ENCODE peak calls at places on chromosome 13, in seven cellular contexts. H, V, F, A, U, K and G are unnamed samples.

GRCh38 chr13:27583645-27584044 is 36.7 kb downstream of the LNX2 start:
- DNase-seq in H (no peak), V (peak), F (no peak), A (no peak), U (no peak), K (no peak), G (no peak)

GRCh38 chr13:75418997-75419396 is 63.0 kb downstream of the TBC1D4 start:
- DNase-seq in H (no peak), V (peak), F (peak), A (no peak), U (no peak), K (no peak), G (no peak)

GRCh38 chr13:102333320-102334181 is 68.3 kb downstream of the FGF14 start:
- DNase-seq in H (no peak), V (no peak), F (no peak), A (no peak), U (no peak), K (peak), G (no peak)

GRCh38 chr13:96041326-96042092 is 11.7 kb downstream of the UGGT2 start:
- DNase-seq in H (no peak), V (no peak), F (no peak), A (no peak), U (no peak), K (no peak), G (no peak)

GRCh38 chr13:41502676-41503075 is 45.3 kb downstream of the RGCC start:
- DNase-seq in H (no peak), V (no peak), F (no peak), A (no peak), U (no peak), K (no peak), G (no peak)

GRCh38 chr13:114318624-114319023 is 4.3 kb downstream of the CHAMP1 start:
- DNase-seq in H (no peak), V (no peak), F (no peak), A (no peak), U (no peak), K (no peak), G (no peak)

GRCh38 chr13:111267784-111268183 is 52.7 kb upstream of the TEX29 start:
- DNase-seq in H (no peak), V (no peak), F (no peak), A (no peak), U (no peak), K (no peak), G (no peak)

GRCh38 chr13:89372193-89372592 is 1701.0 kb downstream of the SLITRK5 start:
- DNase-seq in H (no peak), V (no peak), F (no peak), A (no peak), U (no peak), K (no peak), G (no peak)

GRCh38 chr13:22050951-22051563 is 380.2 kb downstream of the FGF9 start:
- DNase-seq in H (no peak), V (no peak), F (no peak), A (no peak), U (no peak), K (no peak), G (no peak)

GRCh38 chr13:102702965-102703720 is 8.3 kb upstream of the METTL21C start:
- DNase-seq in H (no peak), V (no peak), F (no peak), A (no peak), U (no peak), K (no peak), G (no peak)

GRCh38 chr13:107124129-107124718 is 556.3 kb upstream of the ARGLU1 start:
- DNase-seq in H (no peak), V (peak), F (no peak), A (no peak), U (no peak), K (peak), G (no peak)

GRCh38 chr13:110714798-110715394 is 1.4 kb downstream of the ING1 start:
- DNase-seq in H (peak), V (peak), F (no peak), A (peak), U (no peak), K (peak), G (peak)

GRCh38 chr13:50065712-50066111 is 50.5 kb downstream of the KCNRG start:
- DNase-seq in H (no peak), V (no peak), F (no peak), A (no peak), U (no peak), K (no peak), G (no peak)

GRCh38 chr13:94323746-94324408 is 155.6 kb downstream of the DCT start:
- DNase-seq in H (no peak), V (no peak), F (no peak), A (no peak), U (no peak), K (peak), G (no peak)

GRCh38 chr13:27483421-27483820 is 33.1 kb upstream of the MTIF3 start:
- DNase-seq in H (no peak), V (no peak), F (no peak), A (no peak), U (no peak), K (no peak), G (no peak)

GRCh38 chr13:101739382-101740178 is 287.1 kb downstream of the ITGBL1 start:
- DNase-seq in H (no peak), V (no peak), F (no peak), A (no peak), U (no peak), K (no peak), G (no peak)

GRCh38 chr13:94749162-94749561 is 36.8 kb upstream of the SOX21 start:
- DNase-seq in H (no peak), V (no peak), F (no peak), A (no peak), U (no peak), K (no peak), G (no peak)

GRCh38 chr13:110628952-110629701 is 13.8 kb downstream of the NAXD start:
- DNase-seq in H (no peak), V (peak), F (no peak), A (no peak), U (no peak), K (no peak), G (no peak)

GRCh38 chr13:41017744-41018582 is 1.2 kb downstream of the ELF1 start:
- DNase-seq in H (no peak), V (no peak), F (no peak), A (no peak), U (no peak), K (no peak), G (no peak)

GRCh38 chr13:51942189-51942588 is 69.1 kb downstream of the ATP7B start:
- DNase-seq in H (no peak), V (no peak), F (no peak), A (no peak), U (no peak), K (no peak), G (no peak)

GRCh38 chr13:112250788-112251445 is 125.2 kb upstream of the SPACA7 start:
- DNase-seq in H (no peak), V (no peak), F (no peak), A (no peak), U (no peak), K (no peak), G (no peak)

GRCh38 chr13:37910790-37911189 is 41.2 kb upstream of the TRPC4 start:
- DNase-seq in H (no peak), V (no peak), F (no peak), A (no peak), U (no peak), K (no peak), G (no peak)

GRCh38 chr13:43242040-43242439 is 218.7 kb downstream of the DNAJC15 start:
- DNase-seq in H (no peak), V (no peak), F (no peak), A (no peak), U (no peak), K (no peak), G (no peak)

GRCh38 chr13:20441066-20441465 is 84.6 kb downstream of the CRYL1 start:
- DNase-seq in H (no peak), V (no peak), F (no peak), A (no peak), U (no peak), K (no peak), G (no peak)

GRCh38 chr13:113869263-113869662 is 5.4 kb upstream of the GAS6 start:
- DNase-seq in H (no peak), V (no peak), F (no peak), A (no peak), U (no peak), K (no peak), G (no peak)

GRCh38 chr13:28449826-28450773 is 44.8 kb downstream of the FLT1 start:
- DNase-seq in H (no peak), V (no peak), F (no peak), A (no peak), U (no peak), K (no peak), G (no peak)

GRCh38 chr13:30832845-30833332 is 73.2 kb upstream of the MEDAG start:
- DNase-seq in H (no peak), V (peak), F (no peak), A (no peak), U (peak), K (peak), G (no peak)

GRCh38 chr13:49806126-49806536 is 13.6 kb upstream of the KPNA3 start:
- DNase-seq in H (no peak), V (no peak), F (no peak), A (no peak), U (no peak), K (no peak), G (no peak)

GRCh38 chr13:110610955-110611595 is 4.3 kb upstream of the NAXD start:
- DNase-seq in H (no peak), V (no peak), F (peak), A (no peak), U (no peak), K (no peak), G (no peak)

GRCh38 chr13:51647067-51647466 is 62.8 kb downstream of the WDFY2 start:
- DNase-seq in H (no peak), V (no peak), F (no peak), A (no peak), U (no peak), K (no peak), G (no peak)

GRCh38 chr13:61935710-61936109 is 520.1 kb upstream of the PCDH20 start:
- DNase-seq in H (no peak), V (no peak), F (no peak), A (no peak), U (no peak), K (no peak), G (no peak)

GRCh38 chr13:68264692-68265091 is 1034.6 kb upstream of the PCDH9 start:
- DNase-seq in H (no peak), V (no peak), F (no peak), A (no peak), U (no peak), K (no peak), G (no peak)

GRCh38 chr13:30877335-30877734 is 28.7 kb upstream of the MEDAG start:
- DNase-seq in H (no peak), V (peak), F (no peak), A (no peak), U (no peak), K (no peak), G (no peak)

GRCh38 chr13:41668130-41668757 is 210.9 kb downstream of the RGCC start:
- DNase-seq in H (peak), V (peak), F (peak), A (no peak), U (peak), K (peak), G (peak)

GRCh38 chr13:106186366-106187030 is 349.0 kb downstream of the EFNB2 start:
- DNase-seq in H (no peak), V (peak), F (no peak), A (no peak), U (no peak), K (no peak), G (no peak)

GRCh38 chr13:43693639-43694038 is 93.1 kb downstream of the ENOX1 start:
- DNase-seq in H (no peak), V (no peak), F (no peak), A (no peak), U (no peak), K (no peak), G (no peak)

GRCh38 chr13:43110036-43110435 is 86.7 kb downstream of the DNAJC15 start:
- DNase-seq in H (no peak), V (no peak), F (no peak), A (no peak), U (no peak), K (no peak), G (no peak)

GRCh38 chr13:106599875-106600797 is 32.2 kb upstream of the ARGLU1 start:
- DNase-seq in H (no peak), V (peak), F (peak), A (no peak), U (no peak), K (no peak), G (peak)

GRCh38 chr13:27079421-27079958 is 92.1 kb downstream of the USP12 start:
- DNase-seq in H (no peak), V (peak), F (peak), A (no peak), U (peak), K (peak), G (no peak)

GRCh38 chr13:25980255-25980654 is 71.6 kb downstream of the SHISA2 start:
- DNase-seq in H (no peak), V (peak), F (no peak), A (no peak), U (peak), K (peak), G (no peak)
- TF ChIP-seq CTCF in H (peak), V (peak), F (peak), A (no peak), U (peak), K (peak), G (no peak)

GRCh38 chr13:46962286-46962941 is 65.6 kb upstream of the HTR2A start:
- DNase-seq in H (no peak), V (peak), F (no peak), A (no peak), U (no peak), K (peak), G (no peak)
- TF ChIP-seq CTCF in H (peak), V (peak), F (peak), A (no peak), U (peak), K (peak), G (no peak)

GRCh38 chr13:99582511-99582910 is 81.2 kb downstream of the TM9SF2 start:
- DNase-seq in H (no peak), V (no peak), F (no peak), A (no peak), U (no peak), K (no peak), G (no peak)

GRCh38 chr13:99572921-99573320 is 71.6 kb downstream of the TM9SF2 start:
- DNase-seq in H (no peak), V (peak), F (no peak), A (no peak), U (no peak), K (peak), G (no peak)

GRCh38 chr13:99580500-99581268 is 79.4 kb downstream of the TM9SF2 start:
- DNase-seq in H (no peak), V (no peak), F (no peak), A (no peak), U (no peak), K (no peak), G (no peak)

GRCh38 chr13:99575376-99575775 is 74.1 kb downstream of the TM9SF2 start:
- DNase-seq in H (no peak), V (no peak), F (no peak), A (no peak), U (no peak), K (peak), G (no peak)

GRCh38 chr13:99577934-99578917 is 77.0 kb downstream of the TM9SF2 start:
- DNase-seq in H (peak), V (peak), F (no peak), A (no peak), U (no peak), K (peak), G (no peak)
- TF ChIP-seq CTCF in H (peak), V (peak), F (peak), A (no peak), U (peak), K (peak), G (no peak)

GRCh38 chr13:36453518-36453917 is 21.2 kb downstream of the CCNA1 start:
- DNase-seq in H (no peak), V (peak), F (peak), A (no peak), U (no peak), K (peak), G (no peak)
- TF ChIP-seq CTCF in H (peak), V (peak), F (peak), A (no peak), U (peak), K (peak), G (no peak)

GRCh38 chr13:36475468-36475867 is 43.2 kb downstream of the CCNA1 start:
- DNase-seq in H (no peak), V (peak), F (no peak), A (no peak), U (peak), K (peak), G (no peak)
- TF ChIP-seq CTCF in H (no peak), V (peak), F (no peak), A (no peak), U (peak), K (peak), G (no peak)

GRCh38 chr13:86082116-86082515 is 282.9 kb upstream of the SLITRK6 start:
- DNase-seq in H (no peak), V (no peak), F (no peak), A (no peak), U (no peak), K (no peak), G (no peak)

GRCh38 chr13:86085890-86086289 is 286.7 kb upstream of the SLITRK6 start:
- DNase-seq in H (no peak), V (no peak), F (no peak), A (no peak), U (no peak), K (no peak), G (no peak)

GRCh38 chr13:86080340-86080995 is 281.2 kb upstream of the SLITRK6 start:
- DNase-seq in H (no peak), V (no peak), F (no peak), A (no peak), U (no peak), K (no peak), G (no peak)
- TF ChIP-seq CTCF in H (no peak), V (no peak), F (no peak), A (no peak), U (no peak), K (no peak), G (no peak)